ENCODE peak calls at places on chromosomes 6 and 20, in five cellular contexts. I is K562, Q is A549, N is HCT116, D is endothelial cell of umbilical vein. T is an unnamed sample.

GRCh38 chr6:148905901-148906300 is 159.1 kb downstream of the UST start:
- DNase-seq in N (no peak), I (no peak), D (no peak), Q (no peak), T (no peak)

GRCh38 chr6:106051241-106051640 is 34.9 kb upstream of the PRDM1 start:
- DNase-seq in D (no peak), N (no peak), I (no peak), Q (peak; percentile 4), T (peak; percentile 63)

GRCh38 chr6:125906158-125906998 is 50.2 kb upstream of the HINT3 start:
- DNase-seq in Q (no peak), N (peak; percentile 23), D (peak; percentile 65), I (peak; percentile 75), T (peak; percentile 70)

GRCh38 chr20:62364911-62365736 is 2.0 kb downstream of the LAMA5 start:
- DNase-seq in N (no peak), I (no peak), Q (peak; percentile 56), D (no peak), T (no peak)

GRCh38 chr20:63973636-63974401 is 4.1 kb upstream of the ZNF512B start:
- DNase-seq in I (peak; percentile 84), N (peak; percentile 62), D (peak; percentile 87), Q (peak; percentile 87), T (peak; percentile 87)

GRCh38 chr20:40744494-40745175 is 55.6 kb upstream of the MAFB start:
- DNase-seq in Q (no peak), I (no peak), N (no peak), D (no peak), T (no peak)

GRCh38 chr6:156687875-156688549 is 89.2 kb upstream of the ARID1B start:
- DNase-seq in N (peak; percentile 10), I (peak; percentile 74), D (peak; percentile 36), Q (no peak), T (no peak)

GRCh38 chr6:156280131-156280530 is 497.0 kb upstream of the ARID1B start:
- DNase-seq in Q (no peak), I (no peak), N (no peak), D (no peak), T (no peak)

GRCh38 chr6:114176726-114177125 is 166.1 kb downstream of the HS3ST5 start:
- DNase-seq in N (no peak), Q (no peak), I (no peak), D (no peak), T (no peak)

GRCh38 chr6:132648356-132648755 is 10.6 kb downstream of the TAAR1 start:
- DNase-seq in D (peak; percentile 27), Q (peak; percentile 1), I (no peak), N (no peak), T (peak; percentile 61)

GRCh38 chr20:62980970-62981369 is 25.8 kb downstream of the BHLHE23 start:
- DNase-seq in I (no peak), N (no peak), Q (peak; percentile 37), D (no peak), T (peak; percentile 94)

GRCh38 chr20:34271961-34272360 is 30.7 kb downstream of the ASIP start:
- DNase-seq in D (no peak), N (no peak), I (no peak), Q (no peak), T (no peak)

GRCh38 chr20:25076201-25076600 is 5.7 kb downstream of the VSX1 start:
- DNase-seq in I (no peak), Q (no peak), N (peak; percentile 19), D (no peak), T (no peak)

GRCh38 chr20:50802289-50802688 is 7.4 kb downstream of the BCAS4 start:
- DNase-seq in Q (no peak), I (no peak), D (no peak), N (no peak), T (no peak)

GRCh38 chr6:21666200-21666671 is 72.7 kb downstream of the SOX4 start:
- DNase-seq in D (peak; percentile 33), N (no peak), I (no peak), Q (no peak), T (peak; percentile 16)

GRCh38 chr6:53369051-53369450 is 20.3 kb upstream of the ELOVL5 start:
- DNase-seq in N (no peak), Q (no peak), I (no peak), D (no peak), T (no peak)

GRCh38 chr20:51837876-51838420 is 35.6 kb upstream of the SALL4 start:
- DNase-seq in Q (no peak), N (no peak), I (no peak), D (no peak), T (no peak)

GRCh38 chr20:7346562-7346961 is 579.1 kb downstream of the BMP2 start:
- DNase-seq in I (no peak), Q (no peak), N (no peak), D (no peak), T (no peak)

GRCh38 chr20:11260611-11261010 is 586.8 kb upstream of the JAG1 start:
- DNase-seq in I (no peak), N (no peak), D (no peak), Q (no peak), T (no peak)

GRCh38 chr6:3453410-3453809 is 3.4 kb downstream of the SLC22A23 start:
- DNase-seq in N (no peak), Q (no peak), D (no peak), I (no peak), T (no peak)

GRCh38 chr6:31300797-31301196 is 28.9 kb upstream of the HLA-C start:
- DNase-seq in N (no peak), Q (no peak), D (no peak), I (no peak), T (no peak)

GRCh38 chr6:57104350-57104749 is 14.4 kb downstream of the ZNF451 start:
- DNase-seq in Q (no peak), N (no peak), I (no peak), D (no peak), T (peak; percentile 10)

GRCh38 chr6:57097596-57097995 is 7.6 kb downstream of the ZNF451 start:
- DNase-seq in I (no peak), D (no peak), Q (no peak), N (no peak), T (no peak)

GRCh38 chr6:57108691-57109090 is 18.7 kb downstream of the ZNF451 start:
- DNase-seq in N (no peak), Q (no peak), I (no peak), D (no peak), T (no peak)

GRCh38 chr6:57106990-57107389 is 17.0 kb downstream of the ZNF451 start:
- DNase-seq in I (no peak), D (no peak), N (no peak), Q (no peak), T (no peak)

DNA sequence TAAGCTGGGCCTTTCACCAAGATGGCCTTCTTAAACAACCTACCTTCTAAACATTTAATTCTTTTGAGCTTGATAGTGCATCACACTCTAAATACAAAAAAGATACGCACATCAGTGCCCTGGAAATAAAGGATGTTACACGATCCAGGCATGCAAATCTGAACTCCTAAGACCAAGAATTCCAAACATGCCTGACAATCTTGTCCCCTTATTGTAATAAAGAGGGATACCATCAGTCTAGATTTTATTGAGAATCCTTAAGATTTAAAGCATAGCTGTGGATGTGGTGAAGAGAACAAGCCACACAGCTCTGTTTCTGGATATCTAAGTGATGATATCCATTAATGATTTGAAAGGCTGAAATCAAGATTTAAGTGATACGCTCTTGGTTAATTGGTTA is 13.0 kb downstream of the ZNF451 start:
- DNase-seq in D (no peak), Q (no peak), I (no peak), N (no peak), T (no peak)
- TF ChIP-seq MAX in D (no peak), Q (no peak), I (no peak), N (no peak), T (no peak)

GRCh38 chr6:41699063-41699462 is 36.3 kb downstream of the TFEB start:
- DNase-seq in D (no peak), I (no peak), N (no peak), Q (no peak), T (no peak)

GRCh38 chr6:41697902-41698349 is 37.5 kb downstream of the TFEB start:
- DNase-seq in Q (no peak), I (no peak), D (no peak), N (no peak), T (no peak)

GRCh38 chr6:41696788-41697187 is 38.6 kb downstream of the TFEB start:
- DNase-seq in Q (no peak), I (no peak), N (no peak), D (no peak), T (no peak)

GRCh38 chr6:41700577-41701347 is 34.6 kb downstream of the TFEB start:
- DNase-seq in D (peak; percentile 7), Q (no peak), I (no peak), N (no peak), T (no peak)

DNA sequence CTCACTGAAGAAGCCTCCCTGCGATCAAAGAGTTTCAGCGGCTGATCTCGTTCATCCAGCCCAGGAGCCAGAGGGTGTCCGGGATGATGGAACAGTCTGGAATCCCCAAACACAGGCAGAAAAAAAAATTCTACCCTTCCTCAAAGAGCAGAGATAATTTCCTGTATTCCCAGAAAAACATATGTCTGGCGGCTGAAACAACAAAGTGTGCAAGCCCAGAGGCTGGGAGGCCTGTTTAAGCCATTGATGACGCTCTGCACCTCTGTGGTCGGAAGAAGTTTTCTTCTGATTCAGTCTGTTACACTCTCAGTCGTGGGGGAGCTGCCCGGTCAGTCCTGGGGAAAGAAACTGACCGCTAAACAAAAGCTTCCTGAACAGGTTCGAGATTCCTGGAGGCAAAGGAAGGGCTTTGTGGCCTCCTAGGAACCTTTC is 37.0 kb downstream of the TFEB start:
- DNase-seq in Q (no peak), I (no peak), D (peak; percentile 75), N (no peak), T (no peak)
- TF ChIP-seq POLR2A in Q (no peak), I (no peak), D (no peak), N (no peak), T (no peak)

DNA sequence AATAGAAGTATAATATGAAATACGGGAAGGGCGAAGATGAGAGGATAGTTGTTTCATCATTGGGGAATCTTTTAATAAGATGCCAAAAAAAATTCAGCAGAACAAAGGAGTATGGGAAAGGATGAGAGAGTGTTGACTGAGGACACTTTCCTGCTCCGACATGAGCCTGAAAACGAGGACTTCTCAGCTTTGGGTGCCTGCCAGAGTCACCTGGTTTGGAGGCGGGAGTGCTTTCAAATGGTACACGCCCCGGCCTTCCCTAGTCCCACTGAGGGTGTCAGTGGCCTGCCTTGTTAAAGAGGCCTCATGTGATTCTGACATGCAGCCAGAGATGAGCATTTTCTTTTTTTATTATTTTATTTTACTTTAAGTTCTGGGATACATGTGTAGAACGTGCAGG is 250.9 kb downstream of the ANKRD60 start:
- DNase-seq in Q (no peak), I (no peak), D (no peak), N (no peak), T (no peak)
- TF ChIP-seq MAX in Q (no peak), I (no peak), D (no peak), N (no peak), T (no peak)

DNA sequence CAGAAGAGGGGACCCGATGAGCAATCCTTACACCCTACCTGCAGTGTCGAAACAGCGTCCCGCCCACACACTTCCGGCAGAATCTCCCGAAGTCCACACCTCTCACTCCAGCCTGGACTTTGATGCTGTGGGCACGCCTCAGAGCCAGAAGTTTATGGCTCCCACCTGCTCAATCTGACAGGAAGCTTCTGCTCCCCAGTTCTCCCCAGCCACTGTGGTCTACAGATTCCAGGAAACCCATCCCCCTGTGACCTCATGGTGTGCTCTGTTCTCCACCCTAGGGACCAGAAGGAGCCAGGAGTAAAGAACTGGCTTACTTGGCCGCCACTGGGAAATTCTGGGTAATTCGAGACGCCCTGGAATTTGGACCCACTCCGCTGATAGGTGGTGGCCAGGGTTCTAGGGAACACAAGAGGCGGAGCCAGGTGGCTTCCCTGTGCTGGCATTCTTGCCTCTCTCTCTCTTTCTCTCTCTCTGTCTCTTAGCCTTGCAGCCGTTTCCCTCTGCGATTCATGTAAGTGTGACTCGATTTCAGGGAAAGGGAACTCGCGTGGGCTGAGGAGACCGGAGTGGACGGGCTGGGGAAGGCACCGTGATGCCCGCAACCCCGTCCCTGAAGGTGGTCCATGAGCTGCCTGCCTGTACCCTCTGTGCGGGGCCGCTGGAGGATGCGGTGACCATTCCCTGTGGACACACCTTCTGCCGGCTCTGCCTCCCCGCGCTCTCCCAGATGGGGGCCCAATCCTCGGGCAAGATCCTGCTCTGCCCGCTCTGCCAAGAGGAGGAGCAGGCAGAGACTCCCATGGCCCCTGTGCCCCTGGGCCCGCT is at the start of gene TRIM15:
- DNase-seq in D (no peak), N (peak; percentile 73), Q (no peak), I (no peak), T (no peak)
- TF ChIP-seq POLR2A in D (no peak), N (no peak), Q (no peak), I (no peak), T (no peak)